ENCODE peak calls at places on chromosomes 13 and 19, in six cellular contexts. D, M, L, V, N and G are unnamed samples.

GRCh38 chr19:3137139-3137538 is 1.3 kb downstream of the GNA15 start:
- DNase-seq in D (no peak), M (no peak), L (no peak), V (no peak), N (no peak), G (no peak)

GRCh38 chr19:35739275-35740107 is 2.8 kb downstream of the IGFLR1 start:
- DNase-seq in D (no peak), M (no peak), L (no peak), V (no peak), N (peak), G (no peak)

GRCh38 chr19:41821003-41821735 is 23.3 kb downstream of the LYPD4 start:
- DNase-seq in D (peak), M (peak), L (peak), V (peak), N (peak), G (peak)

GRCh38 chr19:4759388-4760284 is 31.9 kb upstream of the FEM1A start:
- DNase-seq in D (peak), M (peak), L (peak), V (peak), N (peak), G (peak)

GRCh38 chr19:46392837-46393236 is 20.5 kb downstream of the CCDC8 start:
- DNase-seq in D (no peak), M (no peak), L (no peak), V (no peak), N (no peak), G (no peak)

GRCh38 chr13:113928701-113929627 is 44.9 kb downstream of the C13orf46 start:
- DNase-seq in D (peak), M (no peak), L (peak), V (no peak), N (no peak), G (no peak)

GRCh38 chr19:41914906-41915247 is 13.4 kb downstream of the ERFL start:
- DNase-seq in D (no peak), M (no peak), L (peak), V (no peak), N (peak), G (no peak)

GRCh38 chr13:42279080-42279479 is 7.1 kb downstream of the AKAP11 start:
- DNase-seq in D (no peak), M (peak), L (peak), V (no peak), N (no peak), G (no peak)

GRCh38 chr13:33004454-33004853 is 11.8 kb upstream of the KL start:
- DNase-seq in D (no peak), M (no peak), L (peak), V (no peak), N (peak), G (no peak)

GRCh38 chr19:13241321-13242104 is 91.3 kb downstream of the IER2 start:
- DNase-seq in D (no peak), M (peak), L (peak), V (no peak), N (peak), G (no peak)

GRCh38 chr13:75101997-75102720 is 379.8 kb downstream of the TBC1D4 start:
- DNase-seq in D (no peak), M (no peak), L (peak), V (no peak), N (peak), G (peak)

GRCh38 chr13:57787058-57787791 is 155.7 kb downstream of the PCDH17 start:
- DNase-seq in D (peak), M (no peak), L (no peak), V (no peak), N (peak), G (peak)
- H2AFZ ChIP-seq in D (no peak), M (no peak), L (no peak), V (no peak), N (peak), G (no peak)

DNA sequence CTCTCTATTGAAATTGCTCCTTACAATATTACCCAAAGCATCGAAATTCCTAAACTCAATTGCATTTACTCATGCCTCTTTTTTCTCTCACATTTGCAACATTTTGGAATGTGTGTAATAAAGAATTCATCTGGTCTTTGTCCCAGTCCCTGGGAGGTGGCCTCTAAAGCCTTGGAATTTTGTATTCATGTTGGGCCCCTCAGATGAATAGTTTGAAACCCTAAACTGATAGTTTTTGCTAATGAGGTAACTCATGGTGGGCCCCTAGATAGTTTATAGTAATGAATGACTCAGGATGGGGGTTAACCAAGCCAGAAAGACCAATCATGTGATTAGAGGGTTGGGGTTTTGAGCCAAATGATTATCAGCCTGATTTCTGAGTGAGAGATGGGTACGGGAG is 490.4 kb downstream of the DIAPH3 start:
- DNase-seq in D (no peak), M (no peak), L (no peak), V (no peak), N (no peak), G (peak)
- TF ChIP-seq EZH2phosphoT487 in D (no peak), M (no peak), L (no peak), V (no peak), N (no peak), G (no peak)

GRCh38 chr19:15248106-15248505 is 15.9 kb upstream of the EPHX3 start:
- DNase-seq in D (no peak), M (no peak), L (no peak), V (no peak), N (no peak), G (no peak)
- H2AFZ ChIP-seq in D (no peak), M (no peak), L (no peak), V (no peak), N (no peak), G (no peak)

GRCh38 chr13:68714292-68714691 is 1393.3 kb upstream of the ATXN8OS start:
- DNase-seq in D (no peak), M (no peak), L (no peak), V (no peak), N (peak), G (peak)
- TF ChIP-seq EZH2phosphoT487 in D (no peak), M (no peak), L (no peak), V (no peak), N (no peak), G (no peak)

GRCh38 chr19:43799502-43800142 is 2.6 kb downstream of the LYPD5 start:
- DNase-seq in D (peak), M (no peak), L (no peak), V (no peak), N (peak), G (no peak)
- H2AFZ ChIP-seq in D (no peak), M (no peak), L (no peak), V (no peak), N (peak), G (no peak)

DNA sequence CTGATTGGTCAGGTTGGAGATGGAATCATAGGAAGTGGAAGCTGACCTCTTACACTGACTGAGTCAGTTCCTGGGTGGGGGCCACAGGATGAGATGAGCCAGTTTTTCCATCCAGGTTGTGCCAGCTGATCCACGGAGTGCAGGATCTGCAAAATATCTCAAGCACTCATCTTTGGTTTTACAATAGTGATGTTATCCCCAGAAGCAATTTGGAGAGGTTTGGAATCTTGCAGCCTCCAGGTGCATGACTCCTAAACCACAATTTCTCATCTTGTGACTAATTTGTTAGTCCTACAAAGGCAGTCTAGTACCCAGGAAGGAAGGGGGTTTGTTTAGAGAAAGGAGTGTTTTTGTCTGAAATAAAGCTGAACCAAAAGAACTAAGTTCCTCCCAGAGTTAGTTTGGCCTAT is 212.8 kb downstream of the SLITRK6 start:
- DNase-seq in D (no peak), M (no peak), L (no peak), V (no peak), N (no peak), G (no peak)
- TF ChIP-seq EZH2phosphoT487 in D (no peak), M (no peak), L (no peak), V (no peak), N (no peak), G (no peak)

DNA sequence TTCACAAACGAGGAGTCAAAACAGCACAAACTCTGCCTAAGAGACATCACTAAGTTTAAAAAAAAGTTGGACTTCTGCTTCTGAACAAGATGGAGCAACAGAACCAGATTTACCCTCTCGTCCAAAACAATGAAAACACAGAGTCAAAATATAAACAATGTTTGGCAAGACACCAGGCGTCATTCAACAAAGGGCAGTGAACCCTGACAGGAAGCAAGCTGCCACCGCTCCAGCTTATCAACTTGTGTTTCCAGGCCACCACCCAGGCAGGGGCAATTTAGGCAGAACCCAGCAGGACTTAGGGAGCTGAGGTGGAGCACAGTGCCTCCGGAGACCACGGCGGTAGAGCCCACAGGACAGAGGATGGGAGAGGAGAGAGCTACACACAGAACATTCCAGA is 8.6 kb upstream of the NAPA start:
- DNase-seq in D (no peak), M (peak), L (no peak), V (no peak), N (no peak), G (no peak)
- H2AFZ ChIP-seq in D (no peak), M (peak), L (no peak), V (no peak), N (peak), G (no peak)

GRCh38 chr13:99087954-99088491 is 110.2 kb upstream of the DOCK9 start:
- DNase-seq in D (peak), M (peak), L (no peak), V (no peak), N (peak), G (peak)
- TF ChIP-seq EZH2phosphoT487 in D (no peak), M (no peak), L (no peak), V (no peak), N (no peak), G (no peak)